ENCODE peak calls at places on chromosomes 1 and 21, in ten cellular contexts. G is fibroblast of lung; Y is activated CD8-positive, alpha-beta memory T cell treated with anti-CD3 and anti-CD28 coated beads, Interleukin-2, amount 50 U/mL, for 4 hours; L is progenitor cell of endocrine pancreas; D is NCI-H1105; I is iPS-NIHi11; X is AG04450; Z is frontal cortex; Q is activated naive CD8-positive, alpha-beta T cell treated with anti-CD3 and anti-CD28 coated beads for 36 hours; O is NCI-H748 treated with DMSO at 0.1 percent for 48 hours. R is an unnamed sample.

GRCh38 chr1:1143636-1144035 is 27.7 kb upstream of the C1orf159 start:
- DNase-seq in G (no peak), Y (no peak), L (no peak), D (no peak), I (no peak), X (no peak), Z (no peak), Q (no peak), O (no peak), R (no peak)

GRCh38 chr1:30534551-30534940 is 188.8 kb downstream of the MATN1 start:
- DNase-seq in G (no peak), Y (no peak), L (no peak), D (no peak), I (no peak), X (no peak), Z (no peak), Q (no peak), O (no peak), R (no peak)

GRCh38 chr21:26732442-26733221 is 112.6 kb downstream of the ADAMTS1 start:
- DNase-seq in G (peak; percentile 40), Y (peak; percentile 16), L (peak; percentile 34), D (no peak), I (peak; percentile 28), X (peak; percentile 13), Z (no peak), Q (peak; percentile 8), O (no peak), R (no peak)

GRCh38 chr1:160667896-160668295 is 21.1 kb upstream of the SLAMF1 start:
- DNase-seq in G (no peak), Y (no peak), L (no peak), D (no peak), I (no peak), X (no peak), Z (no peak), Q (no peak), O (no peak), R (no peak)

GRCh38 chr1:46537651-46538050 is 13.8 kb downstream of the KNCN start:
- DNase-seq in G (no peak), Y (no peak), L (no peak), D (no peak), I (no peak), X (no peak), Z (no peak), Q (no peak), O (no peak), R (no peak)

GRCh38 chr1:106817626-106818025 is 238.8 kb upstream of the PRMT6 start:
- DNase-seq in G (no peak), Y (no peak), L (no peak), D (no peak), I (no peak), X (no peak), Z (peak; percentile 6), Q (no peak), O (no peak), R (no peak)

GRCh38 chr1:240423525-240423924 is 188.4 kb downstream of the GREM2 start:
- DNase-seq in G (no peak), Y (no peak), L (no peak), D (no peak), I (no peak), X (no peak), Z (no peak), Q (no peak), O (no peak), R (no peak)

GRCh38 chr1:187261637-187262036 is 432.9 kb downstream of the PLA2G4A start:
- DNase-seq in G (peak; percentile 6), Y (no peak), L (no peak), D (peak; percentile 96), I (no peak), X (peak; percentile 32), Z (no peak), Q (no peak), O (peak; percentile 88), R (no peak)

GRCh38 chr1:167455786-167456446 is 62.4 kb downstream of the CD247 start:
- DNase-seq in G (peak; percentile 4), Y (peak; percentile 46), L (no peak), D (no peak), I (peak; percentile 38), X (no peak), Z (peak; percentile 33), Q (peak; percentile 68), O (no peak), R (no peak)

GRCh38 chr1:160085686-160086089 is 4.3 kb downstream of the KCNJ9 start:
- DNase-seq in G (peak; percentile 48), Y (peak; percentile 81), L (peak; percentile 55), D (peak; percentile 67), I (peak; percentile 94), X (peak; percentile 32), Z (peak; percentile 89), Q (peak; percentile 76), O (peak; percentile 34), R (peak; percentile 72)

GRCh38 chr1:223337174-223337869 is 26.7 kb downstream of the SUSD4 start:
- DNase-seq in G (no peak), Y (no peak), L (no peak), D (no peak), I (no peak), X (no peak), Z (no peak), Q (no peak), O (no peak), R (no peak)

GRCh38 chr1:2258996-2259395 is 30.9 kb downstream of the SKI start:
- DNase-seq in G (no peak), Y (peak; percentile 75), L (no peak), D (no peak), I (no peak), X (no peak), Z (no peak), Q (peak; percentile 74), O (no peak), R (peak; percentile 54)

GRCh38 chr1:28411656-28412055 is 42.1 kb downstream of the PHACTR4 start:
- DNase-seq in G (no peak), Y (no peak), L (no peak), D (no peak), I (no peak), X (no peak), Z (no peak), Q (no peak), O (no peak), R (no peak)

GRCh38 chr21:21806711-21807597 is 808.7 kb downstream of the NCAM2 start:
- DNase-seq in G (no peak), Y (no peak), L (no peak), D (no peak), I (no peak), X (no peak), Z (no peak), Q (no peak), O (peak; percentile 56), R (no peak)

GRCh38 chr1:34013958-34014737 is 150.3 kb downstream of the HMGB4 start:
- DNase-seq in G (no peak), Y (no peak), L (peak; percentile 36), D (no peak), I (peak; percentile 79), X (no peak), Z (no peak), Q (peak; percentile 12), O (no peak), R (no peak)

GRCh38 chr21:43318841-43319781 is 107.8 kb downstream of the SIK1 start:
- DNase-seq in G (peak; percentile 53), Y (no peak), L (no peak), D (no peak), I (no peak), X (peak; percentile 16), Z (peak; percentile 72), Q (no peak), O (no peak), R (no peak)

GRCh38 chr21:35316933-35317332 is 267.8 kb upstream of the RUNX1 start:
- DNase-seq in G (peak; percentile 87), Y (no peak), L (no peak), D (no peak), I (no peak), X (no peak), Z (no peak), Q (no peak), O (no peak), R (no peak)

GRCh38 chr1:145956776-145957442 is 908 bp downstream of the LIX1L start:
- DNase-seq in G (peak; percentile 54), Y (no peak), L (no peak), D (no peak), I (no peak), X (no peak), Z (no peak), Q (no peak), O (no peak), R (no peak)

GRCh38 chr1:28114844-28115243 is 26.4 kb upstream of the EYA3 start:
- DNase-seq in G (no peak), Y (no peak), L (no peak), D (no peak), I (no peak), X (no peak), Z (no peak), Q (no peak), O (no peak), R (no peak)

GRCh38 chr1:26894263-26894662 is 4.2 kb upstream of the GPN2 start:
- DNase-seq in G (no peak), Y (no peak), L (no peak), D (no peak), I (no peak), X (no peak), Z (no peak), Q (no peak), O (no peak), R (no peak)

GRCh38 chr1:4668738-4669700 is 14.6 kb downstream of the AJAP1 start:
- DNase-seq in G (peak; percentile 65), Y (no peak), L (no peak), D (no peak), I (no peak), X (no peak), Z (no peak), Q (no peak), O (no peak), R (no peak)

GRCh38 chr1:207862241-207862787 is 48.6 kb downstream of the CD34 start:
- DNase-seq in G (no peak), Y (no peak), L (no peak), D (no peak), I (no peak), X (peak; percentile 39), Z (no peak), Q (no peak), O (no peak), R (no peak)

GRCh38 chr1:206472454-206472853 is 2.2 kb downstream of the IKBKE start:
- DNase-seq in G (peak; percentile 86), Y (no peak), L (no peak), D (no peak), I (peak; percentile 76), X (peak; percentile 69), Z (no peak), Q (peak; percentile 46), O (no peak), R (peak; percentile 31)

GRCh38 chr21:38769253-38769780 is 36.4 kb upstream of the ETS2 start:
- DNase-seq in G (peak; percentile 89), Y (no peak), L (no peak), D (no peak), I (no peak), X (peak; percentile 81), Z (no peak), Q (no peak), O (no peak), R (no peak)

GRCh38 chr1:226776066-226776465 is 37.0 kb upstream of the ITPKB start:
- DNase-seq in G (no peak), Y (no peak), L (no peak), D (no peak), I (no peak), X (no peak), Z (no peak), Q (no peak), O (no peak), R (no peak)

GRCh38 chr1:95086949-95087533 is 14.3 kb upstream of the ALG14 start:
- DNase-seq in G (peak; percentile 91), Y (no peak), L (no peak), D (no peak), I (peak; percentile 44), X (peak; percentile 65), Z (no peak), Q (no peak), O (no peak), R (no peak)

GRCh38 chr1:206784471-206784903 is 12.2 kb upstream of the IL10 start:
- DNase-seq in G (no peak), Y (peak; percentile 73), L (no peak), D (no peak), I (no peak), X (no peak), Z (no peak), Q (peak; percentile 89), O (no peak), R (peak; percentile 34)